ENCODE peak calls at places on chromosomes 13 and 19, in five cellular contexts. D is SK-N-SH, R is HepG2, S is HCT116, A is K562. K is an unnamed sample.
A peak's percentile ranks its signal among the peaks of the same experiment; 100 is the strongest.

GRCh38 chr19:53328967-53329366 is 4.6 kb upstream of the ZNF845 start:
- DNase-seq in A (peak; percentile 47), S (no peak), D (peak; percentile 38), R (no peak), K (no peak)

GRCh38 chr19:51788936-51789795 is 5.8 kb upstream of the FPR3 start:
- DNase-seq in D (no peak), S (no peak), A (no peak), R (no peak), K (no peak)

GRCh38 chr19:52494518-52494917 is 33.0 kb upstream of the ZNF808 start:
- DNase-seq in A (no peak), D (no peak), S (no peak), R (no peak), K (no peak)

GRCh38 chr13:26017932-26018690 is 33.7 kb downstream of the SHISA2 start:
- DNase-seq in D (no peak), S (no peak), A (no peak), R (no peak), K (no peak)

GRCh38 chr13:34750078-34750703 is 191.9 kb upstream of the NBEA start:
- DNase-seq in A (no peak), R (no peak), S (no peak), D (peak; percentile 52), K (no peak)

GRCh38 chr19:49677232-49677881 is at the start of gene PRMT1:
- DNase-seq in A (peak; percentile 87), S (no peak), D (peak; percentile 78), R (peak; percentile 35), K (no peak)

GRCh38 chr13:57138988-57139387 is 1.7 kb upstream of the PRR20A start:
- DNase-seq in A (no peak), D (no peak), S (no peak), R (no peak), K (no peak)

GRCh38 chr13:113192902-113193301 is 15.6 kb downstream of the PCID2 start:
- DNase-seq in R (no peak), A (no peak), D (no peak), S (no peak), K (no peak)

GRCh38 chr19:21789761-21790160 is 22.4 kb upstream of the ZNF100 start:
- DNase-seq in R (no peak), D (no peak), A (no peak), S (no peak), K (no peak)

GRCh38 chr19:44705502-44706010 is 6.6 kb downstream of the CEACAM16 start:
- DNase-seq in S (no peak), A (no peak), D (no peak), R (no peak), K (no peak)

GRCh38 chr13:95698047-95698749 is 21.3 kb downstream of the DNAJC3 start:
- DNase-seq in A (peak; percentile 14), D (no peak), R (no peak), S (peak; percentile 12), K (no peak)

GRCh38 chr19:1668339-1669123 is 16.1 kb upstream of the TCF3 start:
- DNase-seq in A (no peak), R (no peak), S (no peak), D (no peak), K (no peak)

GRCh38 chr19:47302249-47302648 is 7.4 kb upstream of the C5AR1 start:
- DNase-seq in A (no peak), D (no peak), R (no peak), S (no peak), K (no peak)

GRCh38 chr13:46113596-46113995 is 8.8 kb upstream of the CPB2 start:
- DNase-seq in S (no peak), D (no peak), R (no peak), A (no peak), K (no peak)

GRCh38 chr19:49361438-49362047 is 673 bp downstream of the TEAD2 start:
- DNase-seq in A (peak; percentile 91), R (peak; percentile 70), D (peak; percentile 79), S (peak; percentile 56), K (no peak)

GRCh38 chr19:49871349-49871985 is 4.1 kb upstream of the PNKP start:
- DNase-seq in R (no peak), S (no peak), A (no peak), D (no peak), K (no peak)

GRCh38 chr13:30843548-30843947 is 62.5 kb upstream of the MEDAG start:
- DNase-seq in A (no peak), R (no peak), D (no peak), S (no peak), K (no peak)

GRCh38 chr19:17671906-17672305 is 16.2 kb downstream of the UNC13A start:
- DNase-seq in A (peak; percentile 71), S (peak; percentile 68), D (peak; percentile 73), R (peak; percentile 24), K (no peak)

GRCh38 chr13:38308736-38309135 is 40.9 kb upstream of the UFM1 start:
- DNase-seq in S (no peak), D (no peak), A (no peak), R (no peak), K (no peak)

GRCh38 chr13:41589434-41589833 is 132.1 kb downstream of the RGCC start:
- DNase-seq in A (no peak), R (no peak), D (no peak), S (no peak), K (no peak)

GRCh38 chr19:15251010-15251748 is 18.9 kb upstream of the EPHX3 start:
- DNase-seq in S (no peak), D (no peak), A (no peak), R (no peak), K (no peak)

GRCh38 chr13:75180805-75181455 is 301.0 kb downstream of the TBC1D4 start:
- DNase-seq in A (no peak), S (no peak), D (no peak), R (no peak), K (no peak)

GRCh38 chr19:30148039-30148438 is 206.0 kb downstream of the URI1 start:
- DNase-seq in A (no peak), D (no peak), S (no peak), R (peak; percentile 60), K (no peak)

GRCh38 chr19:991174-991931 is 7.2 kb downstream of the WDR18 start:
- DNase-seq in R (no peak), A (peak; percentile 85), S (peak; percentile 22), D (peak; percentile 88), K (no peak)

GRCh38 chr13:114199961-114200672 is 21.1 kb downstream of the CFAP97D2 start:
- DNase-seq in R (no peak), D (no peak), S (no peak), A (no peak), K (no peak)

GRCh38 chr13:32838985-32839384 is 177.2 kb upstream of the KL start:
- DNase-seq in D (no peak), S (no peak), A (no peak), R (peak; percentile 24), K (no peak)

GRCh38 chr19:1247747-1248453 is 483 bp upstream of the MIDN start:
- DNase-seq in D (peak; percentile 60), R (peak; percentile 46), A (no peak), S (no peak), K (no peak)

GRCh38 chr19:47069795-47070194 is 21.4 kb upstream of the TMEM160 start:
- DNase-seq in D (no peak), R (no peak), S (no peak), A (no peak), K (no peak)

GRCh38 chr19:50898018-50898417 is 13.2 kb downstream of the KLK4 start:
- DNase-seq in D (no peak), R (no peak), S (no peak), A (no peak), K (no peak)

GRCh38 chr13:73258396-73258795 is 199.6 kb downstream of the KLF5 start:
- DNase-seq in R (no peak), A (no peak), S (no peak), D (no peak), K (no peak)
- TF ChIP-seq ZBTB33 in R (no peak), A (no peak), S (no peak), D (no peak), K (no peak)

DNA sequence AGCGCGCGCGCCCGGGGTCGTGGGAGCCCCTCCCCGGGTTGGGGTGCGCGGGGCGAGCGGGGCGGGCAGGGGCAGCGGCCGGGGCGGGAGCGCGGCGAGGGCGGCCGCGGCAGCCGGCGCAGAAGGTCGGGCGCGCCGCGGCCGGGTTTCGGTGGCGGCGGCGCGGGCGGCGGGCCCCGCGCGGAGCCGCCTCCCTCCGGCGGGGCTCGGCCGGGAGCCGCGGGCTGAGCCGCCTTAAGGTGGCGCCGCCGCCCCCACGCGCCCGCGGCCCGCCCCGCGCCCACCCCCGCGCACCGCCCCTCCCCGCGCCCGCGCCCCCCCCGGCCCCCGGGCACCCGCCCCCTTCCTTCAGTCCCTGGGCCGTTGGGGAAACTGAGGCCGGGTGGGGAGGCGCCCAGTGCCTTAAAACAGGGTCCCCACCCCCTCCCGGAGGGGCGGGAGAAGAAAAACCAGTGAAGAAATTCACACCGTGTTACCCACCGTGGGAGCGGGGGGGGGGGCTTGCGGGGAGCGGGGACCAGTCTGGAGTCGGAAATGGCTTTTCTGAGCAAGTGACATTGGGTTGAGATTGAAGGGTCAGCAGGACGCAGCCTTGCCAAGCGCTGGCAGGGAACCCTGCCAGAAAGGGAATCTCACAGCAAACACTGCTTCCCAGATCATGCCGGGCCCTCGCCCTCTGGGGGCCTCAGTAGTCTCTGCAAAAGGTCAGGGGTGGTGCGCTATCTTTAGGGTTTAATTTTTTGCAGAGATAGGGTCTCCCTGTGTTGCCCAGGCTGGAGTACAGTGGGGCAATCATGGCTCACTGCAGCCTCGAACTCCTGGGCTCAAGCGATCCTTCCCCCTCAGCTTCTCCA is at the start of gene TLE2:
- DNase-seq in R (no peak), A (peak; percentile 84), D (peak; percentile 69), S (no peak), K (no peak)
- TF ChIP-seq ZBTB33 in R (no peak), A (no peak), D (no peak), S (no peak), K (no peak)

DNA sequence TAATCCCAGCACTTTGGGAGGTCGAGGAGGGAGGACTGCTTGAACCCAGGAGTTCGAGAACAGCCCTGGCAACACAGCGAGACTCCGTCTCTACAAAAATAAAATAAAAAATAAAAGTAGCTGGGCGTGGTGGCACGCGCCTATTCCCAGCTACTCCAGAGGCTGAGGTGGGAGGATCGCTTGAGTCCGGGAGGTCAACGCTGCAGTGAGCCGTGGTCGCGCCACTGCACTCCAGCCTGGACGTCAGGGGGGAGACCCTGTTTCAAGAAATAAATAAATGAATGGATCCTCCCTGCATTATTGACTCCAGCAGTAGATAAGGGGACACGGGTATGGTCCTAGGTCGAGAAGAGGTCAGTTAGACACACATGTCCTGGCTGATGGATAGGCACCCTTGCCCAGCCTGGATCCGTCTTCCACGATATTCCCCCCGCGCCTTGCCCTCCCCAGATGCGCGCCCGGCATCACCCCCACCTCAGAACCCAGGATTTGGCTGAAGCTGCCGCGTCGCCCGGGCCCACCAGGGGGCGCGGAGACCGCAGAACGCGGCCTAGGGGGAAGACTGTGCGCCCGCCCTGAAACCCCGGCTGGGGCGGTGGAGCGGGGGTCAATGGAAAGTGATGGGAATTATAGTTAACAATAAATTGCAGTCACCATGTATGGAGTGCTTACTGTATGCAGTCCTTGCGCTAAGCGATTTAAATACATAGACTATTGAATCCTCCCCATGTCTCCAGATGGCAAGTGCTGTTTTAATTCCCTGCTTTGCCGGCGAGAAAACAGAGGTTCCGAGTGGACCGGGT is 2.1 kb upstream of the HOOK2 start:
- DNase-seq in R (peak; percentile 50), D (peak; percentile 89), A (peak; percentile 72), S (no peak), K (no peak)
- TF ChIP-seq ZBTB33 in R (peak; percentile 20), D (no peak), A (peak; percentile 73), S (no peak), K (no peak)

DNA sequence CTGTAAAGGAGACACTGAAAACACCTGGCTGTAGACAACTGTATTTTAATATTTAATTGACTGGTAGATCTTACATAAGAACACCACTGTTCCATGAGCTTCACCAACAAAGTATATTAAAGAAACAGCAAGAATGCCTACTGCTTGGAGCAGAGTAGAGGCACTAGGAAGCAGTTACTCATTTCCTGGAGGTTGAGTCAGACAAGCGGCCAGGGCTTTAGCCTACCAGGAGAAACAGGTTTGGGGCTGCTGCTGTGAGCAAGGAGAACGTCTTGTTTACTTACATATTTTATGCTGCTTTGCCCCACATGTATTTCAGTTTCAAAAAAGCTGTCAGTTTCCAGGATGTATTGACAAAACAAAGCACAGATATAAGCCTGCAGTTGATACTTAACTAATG is 33.4 kb downstream of the ALG5 start:
- DNase-seq in D (no peak), R (no peak), A (no peak), S (peak; percentile 15), K (no peak)
- TF ChIP-seq ZBTB33 in D (no peak), R (no peak), A (no peak), S (no peak), K (no peak)